ENCODE peak calls at places on chromosomes 2 and 18, in six cellular contexts. C is heart left ventricle, W is D721Med, P is Calu3, E is lung, Q is lower lobe of right lung. T is an unnamed sample.

GRCh38 chr18:65786400-65786948 is 35.7 kb downstream of the CDH7 start:
- DNase-seq in C (no peak), W (no peak), P (no peak), E (no peak), Q (no peak), T (no peak)

GRCh38 chr2:8684421-8684884 is 2.6 kb downstream of the ID2 start:
- DNase-seq in C (no peak), W (no peak), P (no peak), E (no peak), Q (no peak), T (no peak)

GRCh38 chr18:9008709-9009635 is 93.5 kb upstream of the NDUFV2 start:
- DNase-seq in C (no peak), W (no peak), P (no peak), E (no peak), Q (no peak), T (no peak)

GRCh38 chr2:12010779-12011178 is 264.3 kb downstream of the LPIN1 start:
- DNase-seq in C (no peak), W (no peak), P (no peak), E (no peak), Q (no peak), T (no peak)

GRCh38 chr2:20021405-20022009 is 9.0 kb upstream of the MATN3 start:
- DNase-seq in C (no peak), W (no peak), P (no peak), E (no peak), Q (no peak), T (no peak)

GRCh38 chr2:23994567-23994966 is 15.3 kb upstream of the MFSD2B start:
- DNase-seq in C (no peak), W (no peak), P (no peak), E (no peak), Q (no peak), T (no peak)

GRCh38 chr2:142973822-142974207 is 96.4 kb downstream of the KYNU start:
- DNase-seq in C (no peak), W (no peak), P (no peak), E (no peak), Q (no peak), T (no peak)

GRCh38 chr2:201939366-201939985 is 94.2 kb upstream of the FZD7 start:
- DNase-seq in C (no peak), W (no peak), P (no peak), E (no peak), Q (no peak), T (no peak)

GRCh38 chr2:239545741-239546392 is 145.0 kb upstream of the HDAC4 start:
- DNase-seq in C (no peak), W (no peak), P (no peak), E (no peak), Q (no peak), T (no peak)

GRCh38 chr18:67783215-67783946 is 266.9 kb upstream of the DSEL start:
- DNase-seq in C (no peak), W (no peak), P (no peak), E (no peak), Q (no peak), T (peak; percentile 91)

GRCh38 chr2:42545023-42545713 is 23.3 kb upstream of the MTA3 start:
- DNase-seq in C (no peak), W (no peak), P (no peak), E (no peak), Q (no peak), T (no peak)

GRCh38 chr2:15734871-15735737 is 143.4 kb downstream of the DDX1 start:
- DNase-seq in C (no peak), W (no peak), P (no peak), E (no peak), Q (no peak), T (no peak)

GRCh38 chr18:36786686-36787085 is 42.1 kb downstream of the TPGS2 start:
- DNase-seq in C (peak; percentile 70), W (no peak), P (no peak), E (peak; percentile 59), Q (peak; percentile 63), T (peak; percentile 60)

GRCh38 chr2:188570365-188570764 is 278.7 kb downstream of the GULP1 start:
- DNase-seq in C (no peak), W (no peak), P (no peak), E (no peak), Q (no peak), T (no peak)

GRCh38 chr2:53785378-53785777 is 1.4 kb downstream of the ASB3 start:
- DNase-seq in C (no peak), W (no peak), P (no peak), E (no peak), Q (no peak), T (no peak)

GRCh38 chr18:53153281-53153680 is 813.3 kb downstream of the DCC start:
- DNase-seq in C (no peak), W (no peak), P (no peak), E (no peak), Q (no peak), T (no peak)

GRCh38 chr2:96369186-96369585 is 33.6 kb downstream of the NCAPH start:
- DNase-seq in C (no peak), W (no peak), P (no peak), E (no peak), Q (no peak), T (no peak)

GRCh38 chr18:47931707-47932103 is 1.2 kb upstream of the SMAD2 start:
- DNase-seq in C (no peak), W (no peak), P (peak; percentile 52), E (no peak), Q (no peak), T (no peak)

GRCh38 chr2:167697194-167697593 is 550.2 kb downstream of the STK39 start:
- DNase-seq in C (no peak), W (no peak), P (no peak), E (no peak), Q (no peak), T (no peak)

GRCh38 chr2:24852026-24852425 is 58.8 kb downstream of the CENPO start:
- DNase-seq in C (no peak), W (no peak), P (no peak), E (no peak), Q (no peak), T (no peak)

GRCh38 chr2:100017633-100018032 is 124.8 kb downstream of the AFF3 start:
- DNase-seq in C (no peak), W (no peak), P (no peak), E (no peak), Q (no peak), T (peak; percentile 28)

GRCh38 chr2:47937677-47938076 is 31.4 kb upstream of the FBXO11 start:
- DNase-seq in C (no peak), W (no peak), P (no peak), E (no peak), Q (no peak), T (no peak)

GRCh38 chr18:42850174-42850766 is 265.2 kb downstream of the RIT2 start:
- DNase-seq in C (no peak), W (no peak), P (no peak), E (no peak), Q (no peak), T (no peak)

GRCh38 chr2:179593323-179593722 is 268.1 kb downstream of the ZNF385B start:
- DNase-seq in C (no peak), W (no peak), P (no peak), E (no peak), Q (no peak), T (no peak)

GRCh38 chr2:179596018-179596417 is 265.4 kb downstream of the ZNF385B start:
- DNase-seq in C (no peak), W (no peak), P (no peak), E (no peak), Q (no peak), T (peak; percentile 77)

GRCh38 chr2:179592167-179592936 is 269.1 kb downstream of the ZNF385B start:
- DNase-seq in C (no peak), W (no peak), P (no peak), E (no peak), Q (no peak), T (peak; percentile 60)

GRCh38 chr2:179594268-179595112 is 266.9 kb downstream of the ZNF385B start:
- DNase-seq in C (no peak), W (no peak), P (no peak), E (no peak), Q (no peak), T (no peak)

GRCh38 chr2:179595284-179595683 is 266.1 kb downstream of the ZNF385B start:
- DNase-seq in C (no peak), W (no peak), P (no peak), E (no peak), Q (no peak), T (no peak)
- TF ChIP-seq CTCF in C (peak; percentile 28), W (no peak), P (no peak), E (no peak), Q (no peak), T (peak; percentile 34)

GRCh38 chr2:126864861-126865260 is 33.8 kb upstream of the TEX51 start:
- DNase-seq in C (no peak), W (no peak), P (no peak), E (peak; percentile 24), Q (no peak), T (no peak)
- TF ChIP-seq CTCF in C (no peak), W (peak; percentile 24), P (no peak), E (no peak), Q (no peak), T (peak; percentile 43)

GRCh38 chr2:165967746-165968145 is 14.2 kb upstream of the TTC21B start:
- DNase-seq in C (no peak), W (no peak), P (no peak), E (no peak), Q (no peak), T (no peak)

GRCh38 chr2:165970663-165971062 is 17.1 kb upstream of the TTC21B start:
- DNase-seq in C (no peak), W (no peak), P (no peak), E (no peak), Q (no peak), T (no peak)

DNA sequence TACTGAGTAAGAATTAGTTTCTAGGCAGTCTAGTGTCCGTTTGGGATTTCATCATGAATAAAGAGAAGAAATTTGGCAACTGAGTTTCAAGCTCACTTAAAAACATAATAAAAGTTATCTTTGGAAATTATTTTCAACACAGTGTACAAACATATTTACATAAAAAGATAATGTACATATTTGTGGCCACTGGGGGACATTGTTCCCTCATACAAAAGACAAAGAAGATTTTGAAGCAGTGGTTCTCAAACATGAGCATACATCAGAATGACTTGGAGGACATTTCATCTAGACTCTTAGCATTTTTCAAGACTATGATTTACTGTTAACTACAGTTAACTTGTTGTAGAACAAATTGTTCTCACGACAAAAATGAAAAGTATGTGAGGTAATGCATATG is 15.7 kb upstream of the TTC21B start:
- DNase-seq in C (no peak), W (no peak), P (no peak), E (no peak), Q (no peak), T (no peak)
- TF ChIP-seq CTCF in C (no peak), W (peak; percentile 17), P (no peak), E (no peak), Q (no peak), T (peak; percentile 16)

GRCh38 chr18:33444699-33445098 is 4.2 kb upstream of the CCDC178 start:
- DNase-seq in C (no peak), W (no peak), P (no peak), E (no peak), Q (no peak), T (no peak)

GRCh38 chr18:33440384-33441043 is at the start of gene CCDC178:
- DNase-seq in C (peak; percentile 23), W (no peak), P (no peak), E (peak; percentile 30), Q (no peak), T (no peak)

DNA sequence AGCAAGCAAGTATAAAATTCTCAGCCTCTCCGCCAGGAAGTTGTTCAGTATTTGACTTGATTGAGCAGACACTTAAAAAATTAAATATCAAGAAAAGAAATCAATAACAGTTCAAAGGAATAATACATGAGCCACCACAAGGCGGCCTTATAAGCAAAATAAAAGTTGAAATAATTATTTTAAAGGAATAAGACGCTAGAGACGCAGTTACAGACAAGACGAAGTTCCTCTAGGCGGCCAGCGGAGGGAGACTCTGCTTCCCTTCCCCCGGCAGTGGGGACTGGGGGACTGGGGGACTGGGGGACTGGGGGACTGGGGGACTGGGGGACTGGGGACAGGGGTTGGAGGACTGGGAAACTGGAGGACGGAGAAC is 524 bp downstream of the CCDC178 start:
- DNase-seq in C (peak; percentile 37), W (no peak), P (no peak), E (no peak), Q (no peak), T (no peak)
- TF ChIP-seq CTCF in C (peak; percentile 51), W (peak; percentile 43), P (no peak), E (peak; percentile 4), Q (peak; percentile 12), T (no peak)